ENCODE peak calls at places on chromosomes 12 and 14, in six cellular contexts. One of them, this sample, is unnamed. For H3K4me1, the result is how much of the 10 kb centered on the place peaks cover.

GRCh38 chr12:45435945-45436710 is 220.2 kb downstream of the ANO6 start:
- DNase-seq in CD8-positive, alpha-beta T cell: no peak
- DNase-seq in IMR-90: no peak
- DNase-seq in HAP-1: peak
- DNase-seq in HepG2: no peak
- DNase-seq in OCI-LY7: peak
- DNase-seq in this sample: no peak

GRCh38 chr14:52833891-52834290 is 42.5 kb upstream of the GNPNAT1 start:
- DNase-seq in HAP-1: no peak
- DNase-seq in HepG2: no peak
- DNase-seq in OCI-LY7: no peak
- DNase-seq in IMR-90: no peak
- DNase-seq in CD8-positive, alpha-beta T cell: no peak
- DNase-seq in this sample: no peak

GRCh38 chr14:92676448-92677086 is 71.9 kb downstream of the LGMN start:
- DNase-seq in IMR-90: no peak
- DNase-seq in CD8-positive, alpha-beta T cell: no peak
- DNase-seq in OCI-LY7: no peak
- DNase-seq in HepG2: no peak
- DNase-seq in HAP-1: no peak
- DNase-seq in this sample: no peak

GRCh38 chr12:121128908-121129704 is 3.6 kb upstream of the P2RX7 start:
- DNase-seq in HepG2: peak
- DNase-seq in IMR-90: peak
- DNase-seq in HAP-1: peak
- DNase-seq in CD8-positive, alpha-beta T cell: peak
- DNase-seq in OCI-LY7: peak
- DNase-seq in this sample: peak

GRCh38 chr12:94621662-94622359 is 28.5 kb downstream of the TMCC3 start:
- DNase-seq in HAP-1: no peak
- DNase-seq in OCI-LY7: no peak
- DNase-seq in HepG2: no peak
- DNase-seq in CD8-positive, alpha-beta T cell: no peak
- DNase-seq in IMR-90: peak
- DNase-seq in this sample: no peak

GRCh38 chr14:48970995-48971394 is 615.2 kb downstream of the RPS29 start:
- DNase-seq in HAP-1: no peak
- DNase-seq in OCI-LY7: no peak
- DNase-seq in HepG2: no peak
- DNase-seq in CD8-positive, alpha-beta T cell: no peak
- DNase-seq in IMR-90: peak
- DNase-seq in this sample: peak

GRCh38 chr14:30270200-30271161 is 288.5 kb upstream of the G2E3 start:
- DNase-seq in OCI-LY7: peak
- DNase-seq in CD8-positive, alpha-beta T cell: peak
- DNase-seq in HepG2: peak
- DNase-seq in HAP-1: peak
- DNase-seq in IMR-90: peak
- DNase-seq in this sample: peak

GRCh38 chr12:93853698-93854478 is 176.7 kb downstream of the CRADD start:
- DNase-seq in OCI-LY7: no peak
- DNase-seq in HAP-1: peak
- DNase-seq in IMR-90: no peak
- DNase-seq in CD8-positive, alpha-beta T cell: no peak
- DNase-seq in HepG2: no peak
- DNase-seq in this sample: no peak

GRCh38 chr12:62715086-62715786 is 219.7 kb downstream of the PPM1H start:
- DNase-seq in CD8-positive, alpha-beta T cell: no peak
- DNase-seq in HAP-1: no peak
- DNase-seq in HepG2: no peak
- DNase-seq in OCI-LY7: no peak
- DNase-seq in IMR-90: no peak
- DNase-seq in this sample: no peak

GRCh38 chr14:100159107-100159864 is at the start of gene DEGS2:
- DNase-seq in IMR-90: no peak
- DNase-seq in OCI-LY7: peak
- DNase-seq in HepG2: no peak
- DNase-seq in CD8-positive, alpha-beta T cell: no peak
- DNase-seq in HAP-1: peak
- DNase-seq in this sample: peak

GRCh38 chr12:26152507-26153102 is 27.8 kb upstream of the BHLHE41 start:
- DNase-seq in OCI-LY7: no peak
- DNase-seq in IMR-90: no peak
- DNase-seq in HepG2: no peak
- DNase-seq in CD8-positive, alpha-beta T cell: no peak
- DNase-seq in HAP-1: no peak
- DNase-seq in this sample: no peak

GRCh38 chr12:109840349-109841073 is 7.3 kb upstream of the TRPV4 start:
- DNase-seq in HepG2: peak
- DNase-seq in CD8-positive, alpha-beta T cell: no peak
- DNase-seq in OCI-LY7: no peak
- DNase-seq in HAP-1: no peak
- DNase-seq in IMR-90: no peak
- DNase-seq in this sample: peak

GRCh38 chr12:124747426-124748161 is 116.1 kb downstream of the SCARB1 start:
- DNase-seq in IMR-90: peak
- DNase-seq in OCI-LY7: no peak
- DNase-seq in HAP-1: no peak
- DNase-seq in HepG2: peak
- DNase-seq in CD8-positive, alpha-beta T cell: no peak
- DNase-seq in this sample: no peak

GRCh38 chr14:99754141-99755067 is 38.8 kb upstream of the EML1 start:
- DNase-seq in OCI-LY7: no peak
- DNase-seq in CD8-positive, alpha-beta T cell: no peak
- DNase-seq in IMR-90: no peak
- DNase-seq in HepG2: no peak
- DNase-seq in HAP-1: no peak
- DNase-seq in this sample: peak

GRCh38 chr12:132445884-132446471 is 44.0 kb upstream of the FBRSL1 start:
- DNase-seq in CD8-positive, alpha-beta T cell: peak
- DNase-seq in OCI-LY7: peak
- DNase-seq in HAP-1: no peak
- DNase-seq in IMR-90: peak
- DNase-seq in HepG2: no peak
- DNase-seq in this sample: no peak

GRCh38 chr12:3552726-3553045 is 61.7 kb downstream of the PRMT8 start:
- DNase-seq in HepG2: no peak
- DNase-seq in OCI-LY7: no peak
- DNase-seq in IMR-90: no peak
- DNase-seq in CD8-positive, alpha-beta T cell: no peak
- DNase-seq in HAP-1: no peak
- DNase-seq in this sample: no peak

GRCh38 chr12:113422030-113422900 is at the start of gene SDSL:
- DNase-seq in HepG2: peak
- DNase-seq in HAP-1: peak
- DNase-seq in CD8-positive, alpha-beta T cell: no peak
- DNase-seq in IMR-90: peak
- DNase-seq in OCI-LY7: peak
- DNase-seq in this sample: peak

GRCh38 chr12:76763746-76764675 is at the start of gene ZDHHC17:
- DNase-seq in OCI-LY7: peak
- DNase-seq in IMR-90: peak
- DNase-seq in CD8-positive, alpha-beta T cell: peak
- DNase-seq in HepG2: peak
- DNase-seq in HAP-1: peak
- DNase-seq in this sample: peak

GRCh38 chr14:44979740-44980346 is 17.9 kb downstream of the TOGARAM1 start:
- DNase-seq in HepG2: no peak
- DNase-seq in IMR-90: no peak
- DNase-seq in OCI-LY7: no peak
- DNase-seq in HAP-1: no peak
- DNase-seq in CD8-positive, alpha-beta T cell: no peak
- DNase-seq in this sample: no peak

GRCh38 chr14:37246427-37246829 is 48.7 kb downstream of the MIPOL1 start:
- DNase-seq in OCI-LY7: peak
- DNase-seq in CD8-positive, alpha-beta T cell: no peak
- DNase-seq in IMR-90: peak
- DNase-seq in HAP-1: peak
- DNase-seq in HepG2: peak
- DNase-seq in this sample: peak

GRCh38 chr14:70067810-70068209 is 120.9 kb downstream of the SLC8A3 start:
- DNase-seq in HAP-1: no peak
- DNase-seq in IMR-90: no peak
- DNase-seq in CD8-positive, alpha-beta T cell: no peak
- DNase-seq in HepG2: no peak
- DNase-seq in OCI-LY7: no peak
- DNase-seq in this sample: no peak

GRCh38 chr14:68248481-68249255 is 429.1 kb downstream of the RAD51B start:
- DNase-seq in HepG2: peak
- DNase-seq in IMR-90: peak
- DNase-seq in HAP-1: peak
- DNase-seq in OCI-LY7: peak
- DNase-seq in CD8-positive, alpha-beta T cell: no peak
- DNase-seq in this sample: peak

GRCh38 chr12:9750276-9751203 is 10.2 kb downstream of the CD69 start:
- DNase-seq in HepG2: peak
- DNase-seq in OCI-LY7: peak
- DNase-seq in HAP-1: peak
- DNase-seq in CD8-positive, alpha-beta T cell: no peak
- DNase-seq in IMR-90: peak
- DNase-seq in this sample: peak

GRCh38 chr12:42288544-42288943 is 37.4 kb downstream of the ZCRB1 start:
- DNase-seq in HepG2: no peak
- DNase-seq in CD8-positive, alpha-beta T cell: no peak
- DNase-seq in OCI-LY7: no peak
- DNase-seq in HAP-1: no peak
- DNase-seq in IMR-90: no peak
- DNase-seq in this sample: no peak

GRCh38 chr12:80472241-80472640 is 28.2 kb downstream of the PTPRQ start:
- DNase-seq in IMR-90: peak
- DNase-seq in HepG2: no peak
- DNase-seq in OCI-LY7: no peak
- DNase-seq in CD8-positive, alpha-beta T cell: no peak
- DNase-seq in HAP-1: no peak
- DNase-seq in this sample: no peak

GRCh38 chr12:23952071-23952470 is 2.6 kb upstream of the SOX5 start:
- DNase-seq in HAP-1: no peak
- DNase-seq in OCI-LY7: no peak
- DNase-seq in IMR-90: no peak
- DNase-seq in HepG2: no peak
- DNase-seq in CD8-positive, alpha-beta T cell: no peak
- DNase-seq in this sample: peak

DNA sequence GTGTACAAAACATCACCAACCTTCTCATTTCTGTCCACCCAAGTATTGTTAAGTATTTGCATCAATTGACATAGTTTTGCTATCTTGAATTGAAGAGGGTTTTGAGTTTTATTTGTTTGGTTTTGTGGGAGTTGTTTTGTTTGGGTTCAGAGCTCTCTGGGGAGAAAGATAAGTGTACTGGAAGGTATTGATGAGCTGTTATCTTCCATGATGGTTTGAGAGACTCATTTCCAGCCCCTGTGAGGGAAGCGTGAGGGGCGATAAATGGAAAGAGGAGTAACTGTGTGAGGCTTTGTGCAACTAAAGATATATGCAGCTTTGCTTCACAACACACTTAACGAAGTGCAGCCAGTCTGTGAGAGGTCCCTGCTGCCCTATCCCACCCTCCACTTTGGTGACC is 15.7 kb upstream of the CIPC start:
- DNase-seq in IMR-90: no peak
- DNase-seq in CD8-positive, alpha-beta T cell: no peak
- DNase-seq in HAP-1: no peak
- DNase-seq in HepG2: no peak
- DNase-seq in OCI-LY7: no peak
- DNase-seq in this sample: no peak
- H3K4me1 ChIP-seq in IMR-90: under half
- H3K4me1 ChIP-seq in CD8-positive, alpha-beta T cell: under half
- H3K4me1 ChIP-seq in HAP-1: under half
- H3K4me1 ChIP-seq in HepG2: under half
- H3K4me1 ChIP-seq in OCI-LY7: under half
- H3K4me1 ChIP-seq in this sample: under half

GRCh38 chr12:64782181-64782580 is 23.0 kb upstream of the GNS start:
- DNase-seq in HAP-1: no peak
- DNase-seq in HepG2: no peak
- DNase-seq in OCI-LY7: no peak
- DNase-seq in CD8-positive, alpha-beta T cell: no peak
- DNase-seq in IMR-90: no peak
- DNase-seq in this sample: no peak
- H3K4me3 ChIP-seq in HAP-1: peak
- H3K4me3 ChIP-seq in HepG2: no peak
- H3K4me3 ChIP-seq in OCI-LY7: no peak
- H3K4me3 ChIP-seq in CD8-positive, alpha-beta T cell: peak
- H3K4me3 ChIP-seq in IMR-90: no peak
- H3K4me3 ChIP-seq in this sample: peak

DNA sequence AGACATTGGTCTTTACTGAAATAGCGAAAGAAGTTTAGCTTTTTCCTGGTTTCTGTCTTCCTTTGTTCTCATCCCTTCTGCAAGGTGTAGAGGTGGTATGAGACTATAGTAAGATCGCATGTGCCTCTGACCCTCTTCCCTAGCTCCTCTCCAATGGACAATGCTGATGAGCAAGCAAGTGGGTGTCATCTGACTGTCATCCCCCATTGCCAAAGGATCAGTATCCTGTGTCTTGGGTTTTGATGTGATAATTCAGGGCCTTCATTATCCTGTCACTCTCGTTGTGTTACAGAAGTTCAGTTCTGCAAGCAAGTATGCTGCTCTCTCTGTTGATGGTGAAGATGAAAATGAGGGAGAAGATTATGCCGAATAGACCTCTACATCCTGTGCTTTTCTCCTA is 10.0 kb upstream of the TNS2 start:
- DNase-seq in CD8-positive, alpha-beta T cell: no peak
- DNase-seq in HAP-1: no peak
- DNase-seq in IMR-90: no peak
- DNase-seq in OCI-LY7: no peak
- DNase-seq in HepG2: no peak
- DNase-seq in this sample: no peak
- H3K4me1 ChIP-seq in CD8-positive, alpha-beta T cell: under half
- H3K4me1 ChIP-seq in HAP-1: under half
- H3K4me1 ChIP-seq in IMR-90: under half
- H3K4me1 ChIP-seq in OCI-LY7: under half
- H3K4me1 ChIP-seq in HepG2: under half
- H3K4me1 ChIP-seq in this sample: under half

GRCh38 chr14:64542839-64543207 is 2.3 kb downstream of the HSPA2 start:
- DNase-seq in OCI-LY7: no peak
- DNase-seq in HAP-1: no peak
- DNase-seq in HepG2: no peak
- DNase-seq in CD8-positive, alpha-beta T cell: no peak
- DNase-seq in IMR-90: no peak
- DNase-seq in this sample: no peak
- H3K4me3 ChIP-seq in OCI-LY7: no peak
- H3K4me3 ChIP-seq in HAP-1: no peak
- H3K4me3 ChIP-seq in HepG2: no peak
- H3K4me3 ChIP-seq in CD8-positive, alpha-beta T cell: peak
- H3K4me3 ChIP-seq in IMR-90: peak
- H3K4me3 ChIP-seq in this sample: no peak

GRCh38 chr12:47819544-47819901 is 180 bp downstream of the HDAC7 start:
- DNase-seq in CD8-positive, alpha-beta T cell: no peak
- DNase-seq in HAP-1: no peak
- DNase-seq in IMR-90: no peak
- DNase-seq in OCI-LY7: no peak
- DNase-seq in HepG2: no peak
- DNase-seq in this sample: no peak
- H3K4me1 ChIP-seq in CD8-positive, alpha-beta T cell: half or more
- H3K4me1 ChIP-seq in HAP-1: under half
- H3K4me1 ChIP-seq in IMR-90: under half
- H3K4me1 ChIP-seq in OCI-LY7: half or more
- H3K4me1 ChIP-seq in HepG2: under half
- H3K4me1 ChIP-seq in this sample: under half